ENCODE peak calls at places on chromosomes 3 and 15, in five cellular contexts. One of them, this sample, is unnamed.

GRCh38 chr3:58531555-58531954 is 5.4 kb downstream of the ACOX2 start:
- DNase-seq in HFF-Myc: no peak
- DNase-seq in GM12864: no peak
- DNase-seq in A673: no peak
- DNase-seq in left ventricle myocardium inferior: no peak
- DNase-seq in this sample: no peak

GRCh38 chr15:65211157-65211982 is at the start of gene CILP:
- DNase-seq in A673: peak; percentile 27
- DNase-seq in GM12864: no peak
- DNase-seq in left ventricle myocardium inferior: peak; percentile 53
- DNase-seq in HFF-Myc: peak; percentile 38
- DNase-seq in this sample: no peak

GRCh38 chr15:95298729-95299128 is 1031.8 kb upstream of the NR2F2 start:
- DNase-seq in HFF-Myc: no peak
- DNase-seq in GM12864: no peak
- DNase-seq in A673: no peak
- DNase-seq in left ventricle myocardium inferior: no peak
- DNase-seq in this sample: no peak

GRCh38 chr3:127722104-127722784 is 49.5 kb downstream of the ABTB1 start:
- DNase-seq in left ventricle myocardium inferior: no peak
- DNase-seq in GM12864: no peak
- DNase-seq in A673: no peak
- DNase-seq in HFF-Myc: no peak
- DNase-seq in this sample: no peak

GRCh38 chr15:38362355-38362754 is 91.6 kb upstream of the FAM98B start:
- DNase-seq in HFF-Myc: no peak
- DNase-seq in A673: peak; percentile 4
- DNase-seq in left ventricle myocardium inferior: no peak
- DNase-seq in GM12864: no peak
- DNase-seq in this sample: no peak

GRCh38 chr15:62164500-62165028 is 521 bp downstream of the C2CD4B start:
- DNase-seq in HFF-Myc: no peak
- DNase-seq in A673: peak; percentile 48
- DNase-seq in left ventricle myocardium inferior: peak; percentile 14
- DNase-seq in GM12864: no peak
- DNase-seq in this sample: no peak

GRCh38 chr3:153163349-153164008 is 1.5 kb downstream of the RAP2B start:
- DNase-seq in left ventricle myocardium inferior: no peak
- DNase-seq in HFF-Myc: no peak
- DNase-seq in GM12864: no peak
- DNase-seq in A673: peak; percentile 49
- DNase-seq in this sample: no peak

GRCh38 chr3:4166540-4166939 is 136.6 kb upstream of the SETMAR start:
- DNase-seq in A673: no peak
- DNase-seq in GM12864: no peak
- DNase-seq in HFF-Myc: no peak
- DNase-seq in left ventricle myocardium inferior: no peak
- DNase-seq in this sample: no peak

GRCh38 chr15:40367673-40368611 is 9.9 kb downstream of the DISP2 start:
- DNase-seq in HFF-Myc: peak; percentile 59
- DNase-seq in GM12864: peak; percentile 57
- DNase-seq in left ventricle myocardium inferior: peak; percentile 82
- DNase-seq in A673: peak; percentile 94
- DNase-seq in this sample: peak; percentile 27

GRCh38 chr15:80379671-80380070 is 24.5 kb upstream of the ARNT2 start:
- DNase-seq in HFF-Myc: no peak
- DNase-seq in A673: no peak
- DNase-seq in GM12864: no peak
- DNase-seq in left ventricle myocardium inferior: no peak
- DNase-seq in this sample: no peak

GRCh38 chr3:23580337-23580736 is 225.4 kb upstream of the UBE2E1 start:
- DNase-seq in GM12864: no peak
- DNase-seq in left ventricle myocardium inferior: no peak
- DNase-seq in HFF-Myc: no peak
- DNase-seq in A673: no peak
- DNase-seq in this sample: no peak

GRCh38 chr3:77468408-77469045 is 428.6 kb downstream of the ROBO2 start:
- DNase-seq in GM12864: no peak
- DNase-seq in HFF-Myc: no peak
- DNase-seq in A673: peak; percentile 89
- DNase-seq in left ventricle myocardium inferior: no peak
- DNase-seq in this sample: peak; percentile 12

GRCh38 chr3:129399895-129400357 is 28.5 kb downstream of the EFCAB12 start:
- DNase-seq in A673: no peak
- DNase-seq in GM12864: no peak
- DNase-seq in left ventricle myocardium inferior: no peak
- DNase-seq in HFF-Myc: no peak
- DNase-seq in this sample: no peak

GRCh38 chr15:64158363-64159134 is 4.3 kb downstream of the PPIB start:
- DNase-seq in A673: no peak
- DNase-seq in HFF-Myc: no peak
- DNase-seq in GM12864: no peak
- DNase-seq in left ventricle myocardium inferior: no peak
- DNase-seq in this sample: no peak

GRCh38 chr3:107413264-107413663 is 36.0 kb downstream of the CCDC54 start:
- DNase-seq in left ventricle myocardium inferior: no peak
- DNase-seq in A673: no peak
- DNase-seq in HFF-Myc: no peak
- DNase-seq in GM12864: no peak
- DNase-seq in this sample: no peak

GRCh38 chr3:198071602-198072285 is 111.7 kb downstream of the LMLN start:
- DNase-seq in GM12864: no peak
- DNase-seq in HFF-Myc: peak; percentile 87
- DNase-seq in A673: peak; percentile 56
- DNase-seq in left ventricle myocardium inferior: no peak
- DNase-seq in this sample: peak; percentile 100

GRCh38 chr3:160707187-160707789 is 30.3 kb downstream of the ARL14 start:
- DNase-seq in left ventricle myocardium inferior: no peak
- DNase-seq in A673: peak; percentile 52
- DNase-seq in GM12864: no peak
- DNase-seq in HFF-Myc: peak; percentile 20
- DNase-seq in this sample: no peak

GRCh38 chr15:38557855-38558713 is 6.5 kb downstream of the RASGRP1 start:
- DNase-seq in left ventricle myocardium inferior: no peak
- DNase-seq in GM12864: no peak
- DNase-seq in A673: no peak
- DNase-seq in HFF-Myc: no peak
- DNase-seq in this sample: no peak

GRCh38 chr3:50260942-50261441 is 8.0 kb upstream of the SEMA3B start:
- DNase-seq in left ventricle myocardium inferior: no peak
- DNase-seq in A673: no peak
- DNase-seq in HFF-Myc: no peak
- DNase-seq in GM12864: no peak
- DNase-seq in this sample: no peak
- H3K4me3 ChIP-seq in left ventricle myocardium inferior: peak overlapping the region; percentile 79
- H3K4me3 ChIP-seq in A673: peak overlapping the region; percentile 53
- H3K4me3 ChIP-seq in HFF-Myc: peak overlapping the region; percentile 51
- H3K4me3 ChIP-seq in GM12864: no peak overlapping the region
- H3K4me3 ChIP-seq in this sample: peak overlapping the region; percentile 61

GRCh38 chr3:79517766-79518413 is 249.9 kb downstream of the ROBO1 start:
- DNase-seq in A673: peak; percentile 56
- DNase-seq in HFF-Myc: peak; percentile 5
- DNase-seq in GM12864: no peak
- DNase-seq in left ventricle myocardium inferior: no peak
- DNase-seq in this sample: no peak
- TF ChIP-seq CTCF in A673: peak; percentile 69
- TF ChIP-seq CTCF in HFF-Myc: peak; percentile 67
- TF ChIP-seq CTCF in GM12864: peak; percentile 32
- TF ChIP-seq CTCF in left ventricle myocardium inferior: peak; percentile 32
- TF ChIP-seq CTCF in this sample: peak; percentile 80

GRCh38 chr3:31181661-31182060 is 287.2 kb upstream of the GADL1 start:
- DNase-seq in left ventricle myocardium inferior: no peak
- DNase-seq in HFF-Myc: no peak
- DNase-seq in A673: no peak
- DNase-seq in GM12864: no peak
- DNase-seq in this sample: no peak
- H3K4me3 ChIP-seq in left ventricle myocardium inferior: no peak overlapping the region
- H3K4me3 ChIP-seq in HFF-Myc: no peak overlapping the region
- H3K4me3 ChIP-seq in A673: no peak overlapping the region
- H3K4me3 ChIP-seq in GM12864: no peak overlapping the region
- H3K4me3 ChIP-seq in this sample: no peak overlapping the region

GRCh38 chr3:15796771-15797599 is 794 bp downstream of the ANKRD28 start:
- DNase-seq in A673: peak; percentile 45
- DNase-seq in left ventricle myocardium inferior: no peak
- DNase-seq in GM12864: no peak
- DNase-seq in HFF-Myc: peak; percentile 56
- DNase-seq in this sample: no peak

GRCh38 chr3:15796331-15796730 is 1.4 kb downstream of the ANKRD28 start:
- DNase-seq in A673: no peak
- DNase-seq in left ventricle myocardium inferior: no peak
- DNase-seq in GM12864: no peak
- DNase-seq in HFF-Myc: no peak
- DNase-seq in this sample: no peak

GRCh38 chr3:15795563-15796308 is 2.0 kb downstream of the ANKRD28 start:
- DNase-seq in left ventricle myocardium inferior: no peak
- DNase-seq in HFF-Myc: no peak
- DNase-seq in A673: peak; percentile 7
- DNase-seq in GM12864: no peak
- DNase-seq in this sample: no peak

GRCh38 chr3:15798533-15799245 is 910 bp upstream of the ANKRD28 start:
- DNase-seq in HFF-Myc: no peak
- DNase-seq in left ventricle myocardium inferior: no peak
- DNase-seq in GM12864: no peak
- DNase-seq in A673: no peak
- DNase-seq in this sample: no peak

GRCh38 chr3:15797600-15798303 is at the start of gene ANKRD28:
- DNase-seq in GM12864: no peak
- DNase-seq in left ventricle myocardium inferior: no peak
- DNase-seq in A673: peak; percentile 75
- DNase-seq in HFF-Myc: peak; percentile 93
- DNase-seq in this sample: peak; percentile 82
- TF ChIP-seq CTCF in GM12864: peak; percentile 12
- TF ChIP-seq CTCF in left ventricle myocardium inferior: peak; percentile 28
- TF ChIP-seq CTCF in A673: peak; percentile 43
- TF ChIP-seq CTCF in HFF-Myc: no peak
- TF ChIP-seq CTCF in this sample: peak; percentile 31

DNA sequence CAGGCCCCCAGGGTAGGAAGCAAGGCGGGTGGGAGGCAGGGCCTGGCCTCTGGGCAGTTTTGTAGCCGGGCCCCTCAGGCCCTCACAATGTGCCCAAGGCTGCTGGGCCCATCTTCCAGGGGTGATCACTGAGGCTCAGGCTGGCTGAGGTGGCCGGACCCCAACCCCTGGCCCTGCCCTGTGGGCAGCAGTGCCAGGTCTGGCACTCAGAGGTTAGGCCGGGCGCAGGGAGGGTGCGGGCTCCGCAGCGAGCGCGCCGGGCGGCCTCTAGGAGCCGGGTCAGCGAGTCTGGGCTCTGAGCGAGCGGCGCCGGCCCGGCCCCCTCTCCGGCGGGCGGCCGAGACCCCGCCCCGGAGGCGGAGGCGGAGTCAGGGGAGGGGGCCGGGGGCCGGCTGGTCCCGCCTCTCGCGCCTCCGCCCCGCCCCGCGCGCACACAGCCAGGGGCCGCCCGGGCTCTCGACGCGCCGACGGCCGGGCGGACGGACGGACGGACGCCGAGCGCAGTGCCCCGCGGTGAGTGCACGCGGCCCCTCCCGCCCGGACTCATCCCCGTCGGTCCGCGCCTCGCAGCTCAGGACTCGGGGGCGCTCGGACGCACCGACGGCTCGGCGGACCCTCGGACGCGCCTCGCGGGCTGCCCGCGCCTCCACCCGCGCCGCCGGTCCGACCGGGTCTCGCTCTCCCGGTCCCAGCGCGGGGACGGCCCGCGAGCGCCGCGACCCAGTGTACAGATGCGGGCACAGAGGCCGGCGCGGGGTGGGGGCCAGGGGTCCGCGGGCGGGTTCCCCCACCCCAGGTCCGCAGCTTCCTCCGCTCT is at the start of gene FBLN2:
- DNase-seq in HFF-Myc: no peak
- DNase-seq in left ventricle myocardium inferior: peak; percentile 64
- DNase-seq in GM12864: no peak
- DNase-seq in A673: peak; percentile 23
- DNase-seq in this sample: no peak
- H3K4me3 ChIP-seq in HFF-Myc: peak within 1 kb of the TSS; percentile 46
- H3K4me3 ChIP-seq in left ventricle myocardium inferior: peak within 1 kb of the TSS; percentile 67
- H3K4me3 ChIP-seq in GM12864: no peak within 1 kb of the TSS
- H3K4me3 ChIP-seq in A673: no peak within 1 kb of the TSS
- H3K4me3 ChIP-seq in this sample: no peak within 1 kb of the TSS

DNA sequence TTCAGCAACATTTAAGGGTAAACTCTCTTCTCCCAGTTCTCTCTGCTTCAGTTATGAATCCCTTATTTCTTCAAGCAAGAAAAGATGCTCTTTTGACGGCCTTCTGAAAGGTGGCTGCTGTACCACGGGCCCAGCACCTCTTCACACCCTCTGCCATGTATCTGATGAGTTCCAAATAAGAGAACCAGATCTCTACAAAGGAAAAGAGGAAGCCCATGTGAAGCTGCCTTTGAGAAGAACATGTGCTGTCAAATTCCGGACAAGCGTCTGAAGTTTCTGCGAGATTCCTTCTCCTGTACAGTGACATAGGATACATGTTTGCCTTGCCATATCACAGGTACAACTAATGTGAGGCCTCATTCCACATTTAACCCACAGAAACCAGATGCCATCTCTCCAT is 59.2 kb downstream of the SH3BP5 start:
- DNase-seq in A673: no peak
- DNase-seq in left ventricle myocardium inferior: no peak
- DNase-seq in GM12864: no peak
- DNase-seq in HFF-Myc: no peak
- DNase-seq in this sample: no peak
- TF ChIP-seq CTCF in A673: no peak
- TF ChIP-seq CTCF in left ventricle myocardium inferior: no peak
- TF ChIP-seq CTCF in GM12864: no peak
- TF ChIP-seq CTCF in HFF-Myc: no peak
- TF ChIP-seq CTCF in this sample: no peak

GRCh38 chr15:55279746-55280351 is 9.8 kb downstream of the RAB27A start:
- DNase-seq in left ventricle myocardium inferior: no peak
- DNase-seq in A673: no peak
- DNase-seq in HFF-Myc: peak; percentile 89
- DNase-seq in GM12864: peak; percentile 94
- DNase-seq in this sample: peak; percentile 85
- H3K4me3 ChIP-seq in left ventricle myocardium inferior: no peak overlapping the region
- H3K4me3 ChIP-seq in A673: no peak overlapping the region
- H3K4me3 ChIP-seq in HFF-Myc: no peak overlapping the region
- H3K4me3 ChIP-seq in GM12864: no peak overlapping the region
- H3K4me3 ChIP-seq in this sample: no peak overlapping the region

GRCh38 chr3:139353920-139354556 is 10.2 kb downstream of the MRPS22 start:
- DNase-seq in GM12864: no peak
- DNase-seq in A673: peak; percentile 58
- DNase-seq in left ventricle myocardium inferior: no peak
- DNase-seq in HFF-Myc: peak; percentile 47
- DNase-seq in this sample: no peak
- TF ChIP-seq CTCF in GM12864: peak; percentile 53
- TF ChIP-seq CTCF in A673: peak; percentile 68
- TF ChIP-seq CTCF in left ventricle myocardium inferior: peak; percentile 61
- TF ChIP-seq CTCF in HFF-Myc: peak; percentile 74
- TF ChIP-seq CTCF in this sample: peak; percentile 91

GRCh38 chr15:60116456-60117089 is 112.5 kb downstream of the FOXB1 start:
- DNase-seq in GM12864: no peak
- DNase-seq in left ventricle myocardium inferior: no peak
- DNase-seq in A673: no peak
- DNase-seq in HFF-Myc: no peak
- DNase-seq in this sample: no peak
- H3K4me3 ChIP-seq in GM12864: no peak overlapping the region
- H3K4me3 ChIP-seq in left ventricle myocardium inferior: no peak overlapping the region
- H3K4me3 ChIP-seq in A673: no peak overlapping the region
- H3K4me3 ChIP-seq in HFF-Myc: no peak overlapping the region
- H3K4me3 ChIP-seq in this sample: no peak overlapping the region

This sample was measured in epithelial cell of proximal tubule.